ENCODE peak calls at places on chromosomes 5 and 9, in eight cellular contexts. D, K, F, V, B, X, W and A are unnamed samples.

GRCh38 chr5:132456553-132457361 is 33.8 kb downstream of the IRF1 start:
- DNase-seq in D (no peak), B (peak), K (no peak), W (peak), V (peak), F (no peak), X (no peak), A (peak)

GRCh38 chr5:124745367-124746251 is 830 bp downstream of the ZNF608 start:
- DNase-seq in V (no peak), W (no peak), F (no peak), K (no peak), B (no peak), X (no peak), D (no peak), A (no peak)

GRCh38 chr9:4997196-4997595 is 12.1 kb downstream of the JAK2 start:
- DNase-seq in B (no peak), V (no peak), X (no peak), F (no peak), W (no peak), D (no peak), K (no peak), A (no peak)

GRCh38 chr5:33312631-33313030 is 128.1 kb upstream of the TARS1 start:
- DNase-seq in F (no peak), V (no peak), X (no peak), B (no peak), D (no peak), W (no peak), K (no peak), A (no peak)

GRCh38 chr5:74655716-74656115 is 15.2 kb upstream of the ENC1 start:
- DNase-seq in F (no peak), X (no peak), D (no peak), B (no peak), V (no peak), W (no peak), K (no peak), A (no peak)

GRCh38 chr5:174271316-174271715 is 225.8 kb downstream of the NSG2 start:
- DNase-seq in V (no peak), X (no peak), B (no peak), W (no peak), F (no peak), D (no peak), K (no peak), A (no peak)

GRCh38 chr9:99762470-99762869 is 59.2 kb upstream of the NR4A3 start:
- DNase-seq in F (no peak), B (no peak), K (no peak), X (no peak), D (no peak), V (no peak), W (peak), A (no peak)

GRCh38 chr5:58649716-58650115 is 66.8 kb downstream of the RAB3C start:
- DNase-seq in D (no peak), X (no peak), B (no peak), F (no peak), V (no peak), W (no peak), K (no peak), A (no peak)

GRCh38 chr5:178324481-178325310 is 92.1 kb upstream of the PHYKPL start:
- DNase-seq in X (no peak), F (no peak), B (no peak), W (peak), V (no peak), D (no peak), K (no peak), A (no peak)

GRCh38 chr5:115389074-115389798 is 92.8 kb upstream of the CCDC112 start:
- DNase-seq in W (no peak), F (no peak), B (no peak), V (no peak), K (no peak), X (no peak), D (no peak), A (no peak)

GRCh38 chr5:132266836-132267160 is 9.3 kb downstream of the PDLIM4 start:
- DNase-seq in W (no peak), X (no peak), K (no peak), V (no peak), F (no peak), D (no peak), B (no peak), A (no peak)